ENCODE peak calls at places on chromosome 16, in eight cellular contexts. One of them, this sample, is unnamed.

GRCh38 chr16:2151188-2152091 is 3.0 kb downstream of the RAB26 start:
- DNase-seq in HCT116: no peak
- DNase-seq in cardiac muscle cell: no peak
- DNase-seq in ascending aorta: no peak
- DNase-seq in MM.1S: no peak
- DNase-seq in GM12865: peak; percentile 64
- DNase-seq in BE2C: peak; percentile 64
- DNase-seq in uterus: no peak
- DNase-seq in this sample: no peak

GRCh38 chr16:3274490-3274889 is 8.8 kb upstream of the ZNF263 start:
- DNase-seq in GM12865: no peak
- DNase-seq in BE2C: peak; percentile 57
- DNase-seq in cardiac muscle cell: peak; percentile 32
- DNase-seq in ascending aorta: no peak
- DNase-seq in HCT116: no peak
- DNase-seq in MM.1S: peak; percentile 20
- DNase-seq in uterus: no peak
- DNase-seq in this sample: no peak

GRCh38 chr16:81838794-81839193 is 59.7 kb downstream of the PLCG2 start:
- DNase-seq in GM12865: peak; percentile 84
- DNase-seq in cardiac muscle cell: no peak
- DNase-seq in BE2C: no peak
- DNase-seq in ascending aorta: no peak
- DNase-seq in MM.1S: no peak
- DNase-seq in uterus: no peak
- DNase-seq in HCT116: peak; percentile 42
- DNase-seq in this sample: no peak

GRCh38 chr16:85755929-85756768 is 5.3 kb upstream of the C16orf74 start:
- DNase-seq in HCT116: no peak
- DNase-seq in ascending aorta: no peak
- DNase-seq in MM.1S: no peak
- DNase-seq in BE2C: no peak
- DNase-seq in cardiac muscle cell: no peak
- DNase-seq in GM12865: peak; percentile 86
- DNase-seq in uterus: no peak
- DNase-seq in this sample: no peak

GRCh38 chr16:71353736-71354135 is 4.8 kb upstream of the CALB2 start:
- DNase-seq in BE2C: no peak
- DNase-seq in cardiac muscle cell: no peak
- DNase-seq in HCT116: no peak
- DNase-seq in GM12865: no peak
- DNase-seq in MM.1S: no peak
- DNase-seq in uterus: no peak
- DNase-seq in ascending aorta: no peak
- DNase-seq in this sample: no peak

GRCh38 chr16:14309906-14310305 is 238.8 kb downstream of the MRTFB start:
- DNase-seq in MM.1S: no peak
- DNase-seq in uterus: no peak
- DNase-seq in BE2C: no peak
- DNase-seq in GM12865: peak; percentile 58
- DNase-seq in cardiac muscle cell: no peak
- DNase-seq in ascending aorta: no peak
- DNase-seq in HCT116: no peak
- DNase-seq in this sample: peak; percentile 77

GRCh38 chr16:69593756-69594155 is 28.0 kb downstream of the NFAT5 start:
- DNase-seq in cardiac muscle cell: no peak
- DNase-seq in BE2C: no peak
- DNase-seq in HCT116: no peak
- DNase-seq in ascending aorta: no peak
- DNase-seq in uterus: no peak
- DNase-seq in MM.1S: no peak
- DNase-seq in GM12865: no peak
- DNase-seq in this sample: no peak

GRCh38 chr16:4830408-4830807 is 16.7 kb downstream of the GLYR1 start:
- DNase-seq in MM.1S: no peak
- DNase-seq in HCT116: no peak
- DNase-seq in cardiac muscle cell: peak; percentile 86
- DNase-seq in uterus: no peak
- DNase-seq in ascending aorta: no peak
- DNase-seq in BE2C: no peak
- DNase-seq in GM12865: no peak
- DNase-seq in this sample: no peak

GRCh38 chr16:86069736-86070298 is 170.9 kb downstream of the IRF8 start:
- DNase-seq in cardiac muscle cell: no peak
- DNase-seq in uterus: no peak
- DNase-seq in MM.1S: no peak
- DNase-seq in HCT116: no peak
- DNase-seq in ascending aorta: no peak
- DNase-seq in GM12865: no peak
- DNase-seq in BE2C: no peak
- DNase-seq in this sample: no peak

GRCh38 chr16:11586856-11587642 is at the start of gene LITAF:
- DNase-seq in HCT116: no peak
- DNase-seq in uterus: peak; percentile 70
- DNase-seq in MM.1S: peak; percentile 72
- DNase-seq in GM12865: peak; percentile 80
- DNase-seq in BE2C: peak; percentile 57
- DNase-seq in ascending aorta: peak; percentile 80
- DNase-seq in cardiac muscle cell: peak; percentile 69
- DNase-seq in this sample: peak; percentile 88

GRCh38 chr16:55033225-55034156 is 102.8 kb downstream of the IRX5 start:
- DNase-seq in MM.1S: no peak
- DNase-seq in BE2C: no peak
- DNase-seq in ascending aorta: peak; percentile 38
- DNase-seq in cardiac muscle cell: no peak
- DNase-seq in GM12865: no peak
- DNase-seq in HCT116: no peak
- DNase-seq in uterus: no peak
- DNase-seq in this sample: no peak

GRCh38 chr16:14378131-14378551 is 251.9 kb downstream of the PARN start:
- DNase-seq in GM12865: peak; percentile 56
- DNase-seq in HCT116: peak; percentile 77
- DNase-seq in cardiac muscle cell: no peak
- DNase-seq in BE2C: no peak
- DNase-seq in MM.1S: peak; percentile 54
- DNase-seq in uterus: no peak
- DNase-seq in ascending aorta: no peak
- DNase-seq in this sample: peak; percentile 75

GRCh38 chr16:88957887-88958577 is 19.0 kb downstream of the CBFA2T3 start:
- DNase-seq in GM12865: no peak
- DNase-seq in ascending aorta: no peak
- DNase-seq in cardiac muscle cell: no peak
- DNase-seq in HCT116: no peak
- DNase-seq in MM.1S: no peak
- DNase-seq in uterus: no peak
- DNase-seq in BE2C: no peak
- DNase-seq in this sample: no peak

GRCh38 chr16:23679274-23679985 is 741 bp downstream of the PLK1 start:
- DNase-seq in BE2C: peak; percentile 60
- DNase-seq in ascending aorta: no peak
- DNase-seq in HCT116: no peak
- DNase-seq in cardiac muscle cell: peak; percentile 43
- DNase-seq in MM.1S: peak; percentile 37
- DNase-seq in GM12865: peak; percentile 57
- DNase-seq in uterus: no peak
- DNase-seq in this sample: peak; percentile 25

GRCh38 chr16:80029381-80029630 is 428.8 kb upstream of the MAF start:
- DNase-seq in BE2C: no peak
- DNase-seq in uterus: no peak
- DNase-seq in HCT116: no peak
- DNase-seq in MM.1S: no peak
- DNase-seq in ascending aorta: no peak
- DNase-seq in cardiac muscle cell: no peak
- DNase-seq in GM12865: no peak
- DNase-seq in this sample: no peak

GRCh38 chr16:80028581-80029380 is 428.2 kb upstream of the MAF start:
- DNase-seq in MM.1S: no peak
- DNase-seq in BE2C: no peak
- DNase-seq in HCT116: no peak
- DNase-seq in GM12865: no peak
- DNase-seq in cardiac muscle cell: peak; percentile 75
- DNase-seq in uterus: no peak
- DNase-seq in ascending aorta: no peak
- DNase-seq in this sample: no peak

GRCh38 chr16:80029706-80030481 is 429.4 kb upstream of the MAF start:
- DNase-seq in MM.1S: no peak
- DNase-seq in cardiac muscle cell: no peak
- DNase-seq in HCT116: no peak
- DNase-seq in uterus: no peak
- DNase-seq in BE2C: no peak
- DNase-seq in GM12865: no peak
- DNase-seq in ascending aorta: no peak
- DNase-seq in this sample: no peak

GRCh38 chr16:80024443-80024842 is 423.9 kb upstream of the MAF start:
- DNase-seq in uterus: no peak
- DNase-seq in cardiac muscle cell: no peak
- DNase-seq in GM12865: no peak
- DNase-seq in BE2C: no peak
- DNase-seq in HCT116: no peak
- DNase-seq in ascending aorta: no peak
- DNase-seq in MM.1S: no peak
- DNase-seq in this sample: no peak

DNA sequence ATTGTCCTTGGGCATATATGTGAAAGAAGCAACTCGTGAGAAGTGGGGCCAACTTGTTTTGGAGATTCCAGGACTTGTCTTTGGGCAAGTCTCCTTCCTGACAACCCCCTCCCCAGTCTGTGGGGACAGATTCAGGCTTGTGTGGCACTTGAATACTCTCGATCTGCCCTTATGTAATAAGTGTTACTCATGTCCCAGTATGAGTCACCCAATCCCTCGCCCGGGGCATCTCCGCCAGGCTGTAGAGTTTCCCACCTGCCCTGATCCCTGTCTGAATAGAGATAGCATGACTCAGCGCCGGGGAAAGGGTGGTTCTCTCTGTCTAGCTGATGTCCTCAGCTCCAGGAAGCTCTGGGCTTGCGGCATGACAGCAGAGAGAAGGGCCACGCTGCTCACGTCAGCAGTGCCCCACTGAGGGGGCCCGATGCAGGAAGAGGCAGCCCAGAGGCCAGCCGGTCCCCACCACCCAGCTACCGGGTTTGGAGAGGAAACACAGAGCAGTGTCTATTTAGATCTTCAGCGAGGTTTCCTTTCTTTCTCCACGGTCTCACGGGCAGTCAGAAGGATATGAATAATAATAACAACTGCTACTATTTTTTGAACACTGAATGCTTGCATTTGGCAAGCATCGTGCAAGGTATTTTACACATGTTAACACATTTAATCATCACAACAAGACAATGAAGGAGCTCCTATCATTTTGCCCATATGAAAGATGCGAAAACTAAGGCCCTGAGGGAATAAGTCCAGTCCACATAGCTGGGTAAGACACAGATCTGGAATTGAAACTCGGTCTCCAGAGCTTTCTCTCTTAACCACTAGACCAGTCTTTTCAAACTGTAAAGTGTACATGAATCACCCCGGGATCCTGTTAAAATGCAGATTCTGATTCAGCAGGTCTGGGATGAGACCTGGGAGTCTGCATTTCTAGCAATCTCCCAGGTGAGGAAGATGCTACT is 426.7 kb upstream of the MAF start:
- DNase-seq in cardiac muscle cell: no peak
- DNase-seq in HCT116: no peak
- DNase-seq in BE2C: peak; percentile 6
- DNase-seq in ascending aorta: peak; percentile 67
- DNase-seq in uterus: peak; percentile 50
- DNase-seq in GM12865: peak; percentile 54
- DNase-seq in MM.1S: no peak
- DNase-seq in this sample: peak; percentile 92
- H3K4me3 ChIP-seq in cardiac muscle cell: no peak overlapping the region
- H3K4me3 ChIP-seq in HCT116: no peak overlapping the region
- H3K4me3 ChIP-seq in BE2C: no peak overlapping the region
- H3K4me3 ChIP-seq in ascending aorta: no peak overlapping the region
- H3K4me3 ChIP-seq in uterus: no peak overlapping the region
- H3K4me3 ChIP-seq in GM12865: no peak overlapping the region
- H3K4me3 ChIP-seq in MM.1S: peak overlapping the region; percentile 9
- H3K4me3 ChIP-seq in this sample: no peak overlapping the region

GRCh38 chr16:68246121-68246520 is 948 bp downstream of the PLA2G15 start:
- DNase-seq in ascending aorta: no peak
- DNase-seq in cardiac muscle cell: no peak
- DNase-seq in MM.1S: no peak
- DNase-seq in HCT116: no peak
- DNase-seq in GM12865: no peak
- DNase-seq in BE2C: no peak
- DNase-seq in uterus: no peak
- DNase-seq in this sample: no peak
- H3K4me3 ChIP-seq in ascending aorta: peak overlapping the region; percentile 92
- H3K4me3 ChIP-seq in cardiac muscle cell: no peak overlapping the region
- H3K4me3 ChIP-seq in MM.1S: peak overlapping the region; percentile 96
- H3K4me3 ChIP-seq in HCT116: peak overlapping the region; percentile 85
- H3K4me3 ChIP-seq in GM12865: peak overlapping the region; percentile 77
- H3K4me3 ChIP-seq in BE2C: peak overlapping the region; percentile 94
- H3K4me3 ChIP-seq in uterus: peak overlapping the region; percentile 85
- H3K4me3 ChIP-seq in this sample: peak overlapping the region; percentile 98

GRCh38 chr16:20897253-20897896 is 2.8 kb downstream of the DCUN1D3 start:
- DNase-seq in GM12865: no peak
- DNase-seq in cardiac muscle cell: no peak
- DNase-seq in HCT116: no peak
- DNase-seq in ascending aorta: no peak
- DNase-seq in MM.1S: no peak
- DNase-seq in uterus: no peak
- DNase-seq in BE2C: no peak
- DNase-seq in this sample: peak; percentile 81

GRCh38 chr16:20898938-20899502 is 1.1 kb downstream of the DCUN1D3 start:
- DNase-seq in HCT116: no peak
- DNase-seq in ascending aorta: peak; percentile 57
- DNase-seq in MM.1S: no peak
- DNase-seq in uterus: no peak
- DNase-seq in GM12865: no peak
- DNase-seq in cardiac muscle cell: no peak
- DNase-seq in BE2C: no peak
- DNase-seq in this sample: peak; percentile 81

GRCh38 chr16:20899503-20900298 is 457 bp downstream of the DCUN1D3 start:
- DNase-seq in HCT116: no peak
- DNase-seq in GM12865: no peak
- DNase-seq in ascending aorta: no peak
- DNase-seq in uterus: no peak
- DNase-seq in MM.1S: no peak
- DNase-seq in BE2C: no peak
- DNase-seq in cardiac muscle cell: peak; percentile 20
- DNase-seq in this sample: peak; percentile 60

GRCh38 chr16:20900299-20901067 is at the start of the genes DCUN1D3 and LYRM1:
- DNase-seq in cardiac muscle cell: peak; percentile 99
- DNase-seq in uterus: peak; percentile 98
- DNase-seq in BE2C: peak; percentile 99
- DNase-seq in ascending aorta: peak; percentile 99
- DNase-seq in HCT116: peak; percentile 98
- DNase-seq in GM12865: peak; percentile 97
- DNase-seq in MM.1S: peak; percentile 89
- DNase-seq in this sample: peak; percentile 99

GRCh38 chr16:20897897-20898296 is 2.3 kb downstream of the DCUN1D3 start:
- DNase-seq in cardiac muscle cell: no peak
- DNase-seq in ascending aorta: peak; percentile 54
- DNase-seq in HCT116: no peak
- DNase-seq in BE2C: no peak
- DNase-seq in MM.1S: no peak
- DNase-seq in uterus: no peak
- DNase-seq in GM12865: no peak
- DNase-seq in this sample: no peak
- H3K4me3 ChIP-seq in cardiac muscle cell: peak overlapping the region; percentile 1
- H3K4me3 ChIP-seq in ascending aorta: peak overlapping the region; percentile 93
- H3K4me3 ChIP-seq in HCT116: no peak overlapping the region
- H3K4me3 ChIP-seq in BE2C: no peak overlapping the region
- H3K4me3 ChIP-seq in MM.1S: no peak overlapping the region
- H3K4me3 ChIP-seq in uterus: no peak overlapping the region
- H3K4me3 ChIP-seq in GM12865: no peak overlapping the region
- H3K4me3 ChIP-seq in this sample: peak overlapping the region; percentile 97

GRCh38 chr16:84730406-84731106 is 30.8 kb downstream of the USP10 start:
- DNase-seq in BE2C: peak; percentile 59
- DNase-seq in HCT116: peak; percentile 75
- DNase-seq in uterus: peak; percentile 79
- DNase-seq in ascending aorta: peak; percentile 82
- DNase-seq in MM.1S: no peak
- DNase-seq in GM12865: peak; percentile 76
- DNase-seq in cardiac muscle cell: peak; percentile 53
- DNase-seq in this sample: peak; percentile 93
- H3K4me3 ChIP-seq in BE2C: peak overlapping the region; percentile 8
- H3K4me3 ChIP-seq in HCT116: peak overlapping the region; percentile 33
- H3K4me3 ChIP-seq in uterus: no peak overlapping the region
- H3K4me3 ChIP-seq in ascending aorta: peak overlapping the region; percentile 36
- H3K4me3 ChIP-seq in MM.1S: no peak overlapping the region
- H3K4me3 ChIP-seq in GM12865: peak overlapping the region; percentile 54
- H3K4me3 ChIP-seq in cardiac muscle cell: no peak overlapping the region
- H3K4me3 ChIP-seq in this sample: peak overlapping the region; percentile 69